ENCODE peak calls at places on chromosomes 16 and 17, in five cellular contexts. D is GM06990, M is esophagus squamous epithelium, G is A673, F is foreskin fibroblast. E is an unnamed sample.

GRCh38 chr17:1783834-1784611 is 22.2 kb downstream of the SERPINF1 start:
- DNase-seq in M (no peak), D (no peak), G (peak), F (peak), E (no peak)

GRCh38 chr16:9521749-9522370 is 430.4 kb downstream of the HAPSTR1 start:
- DNase-seq in F (no peak), D (no peak), G (peak), M (no peak), E (no peak)

GRCh38 chr16:73214825-73215481 is 167.0 kb upstream of the ZFHX3 start:
- DNase-seq in G (peak), D (no peak), M (no peak), F (peak), E (no peak)

GRCh38 chr17:16415031-16415924 is at the start of gene TRPV2:
- DNase-seq in M (no peak), F (no peak), G (no peak), D (peak), E (no peak)

GRCh38 chr16:22356930-22357634 is 17.3 kb downstream of the CDR2 start:
- DNase-seq in G (peak), D (peak), M (no peak), F (no peak), E (no peak)

GRCh38 chr16:17512636-17513220 is 42.0 kb upstream of the XYLT1 start:
- DNase-seq in F (peak), D (no peak), M (no peak), G (no peak), E (no peak)

GRCh38 chr17:65855245-65855644 is 293.8 kb upstream of the AXIN2 start:
- DNase-seq in M (no peak), D (no peak), F (no peak), G (no peak), E (no peak)

GRCh38 chr17:19569785-19570496 is 36.3 kb downstream of the SLC47A1 start:
- DNase-seq in M (no peak), D (no peak), F (no peak), G (no peak), E (no peak)

GRCh38 chr17:39196820-39197331 is 593 bp downstream of the CACNB1 start:
- DNase-seq in F (peak), D (peak), G (no peak), M (no peak), E (no peak)

GRCh38 chr17:69447726-69448125 is 33.2 kb downstream of the MAP2K6 start:
- DNase-seq in D (no peak), G (no peak), F (no peak), M (no peak), E (no peak)
- H3K4me3 ChIP-seq in D (no peak), G (no peak), F (no peak), M (no peak), E (no peak)

GRCh38 chr17:81097134-81097942 is 62.4 kb downstream of the BAIAP2 start:
- DNase-seq in D (peak), M (no peak), G (peak), F (peak), E (peak)
- H3K4me3 ChIP-seq in D (no peak), M (no peak), G (peak), F (peak), E (no peak)

GRCh38 chr17:28759296-28759865 is 15.6 kb downstream of the TRAF4 start:
- DNase-seq in G (no peak), M (no peak), D (no peak), F (no peak), E (no peak)
- H3K4me3 ChIP-seq in G (no peak), M (no peak), D (no peak), F (no peak), E (no peak)

DNA sequence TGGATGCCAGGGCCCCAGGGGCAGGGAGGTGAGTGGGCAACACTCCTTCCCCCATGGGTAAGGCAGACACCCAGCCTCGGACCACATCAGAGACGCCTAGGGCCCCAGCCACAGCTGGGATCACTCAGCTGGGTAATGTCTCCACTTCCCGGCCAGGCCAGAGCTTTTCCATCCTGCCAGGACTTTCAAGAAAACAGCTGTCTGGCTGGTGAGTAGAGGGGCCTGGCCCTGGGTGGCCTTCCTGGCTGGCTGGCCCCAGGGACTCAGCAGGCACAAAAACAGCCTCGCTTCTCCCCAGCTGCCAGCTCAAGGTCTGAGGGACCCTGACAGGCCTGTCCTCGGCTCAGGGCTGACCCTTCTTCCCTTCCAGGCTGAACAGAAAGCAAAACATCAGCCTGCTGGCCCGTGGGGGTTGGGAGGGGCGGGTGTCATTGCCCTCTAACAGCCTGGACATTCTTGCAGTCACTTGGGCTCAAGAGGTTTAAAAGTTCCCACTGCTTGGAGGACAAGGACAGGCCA is 45.3 kb upstream of the JPH3 start:
- DNase-seq in D (no peak), F (peak), G (no peak), M (no peak), E (no peak)
- H3K4me3 ChIP-seq in D (no peak), F (no peak), G (no peak), M (no peak), E (no peak)

DNA sequence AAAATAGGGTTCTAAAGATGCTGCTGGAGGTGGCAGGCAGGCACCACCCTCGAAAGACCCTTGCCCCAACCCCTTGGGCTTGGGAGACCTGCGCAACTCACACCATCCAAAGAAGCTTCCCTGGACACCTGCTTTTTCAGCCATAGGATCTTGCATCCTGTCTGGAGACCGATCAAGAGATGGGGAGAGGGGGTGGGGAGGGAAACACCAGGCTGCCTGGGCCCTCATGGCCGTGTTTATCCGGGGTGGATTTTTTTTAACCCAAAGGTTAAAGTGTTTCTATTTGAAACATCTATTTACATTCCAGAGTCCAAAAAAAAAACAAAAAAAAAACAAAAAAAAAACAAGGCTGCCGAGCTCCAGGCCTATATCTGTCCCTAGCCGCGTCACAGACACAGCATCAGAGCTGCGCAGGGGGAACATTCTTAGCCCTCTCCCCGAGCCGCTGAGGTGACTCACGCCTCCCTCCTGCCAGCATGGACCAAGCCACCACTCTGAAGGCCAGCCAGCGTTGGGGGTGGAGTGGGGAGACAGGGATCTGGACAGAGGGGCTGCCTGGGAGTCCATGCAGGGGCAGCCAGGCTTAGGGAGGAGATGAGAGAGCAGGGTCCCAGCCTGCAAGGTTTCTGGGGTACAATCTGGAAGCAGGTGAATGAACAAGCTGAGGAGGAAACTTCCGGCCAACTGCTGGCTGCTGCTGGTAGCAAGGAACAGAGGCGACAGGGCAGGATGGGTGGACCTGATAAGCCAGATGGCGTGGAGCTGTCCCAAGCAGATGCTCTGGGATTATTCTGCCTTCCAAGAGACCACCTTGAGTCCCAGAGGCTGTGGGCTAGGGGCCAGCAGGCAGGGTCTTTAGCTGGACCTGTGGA is 14.8 kb downstream of the HDAC5 start:
- DNase-seq in M (no peak), G (no peak), F (peak), D (no peak), E (no peak)
- H3K4me3 ChIP-seq in M (peak), G (no peak), F (peak), D (no peak), E (no peak)

DNA sequence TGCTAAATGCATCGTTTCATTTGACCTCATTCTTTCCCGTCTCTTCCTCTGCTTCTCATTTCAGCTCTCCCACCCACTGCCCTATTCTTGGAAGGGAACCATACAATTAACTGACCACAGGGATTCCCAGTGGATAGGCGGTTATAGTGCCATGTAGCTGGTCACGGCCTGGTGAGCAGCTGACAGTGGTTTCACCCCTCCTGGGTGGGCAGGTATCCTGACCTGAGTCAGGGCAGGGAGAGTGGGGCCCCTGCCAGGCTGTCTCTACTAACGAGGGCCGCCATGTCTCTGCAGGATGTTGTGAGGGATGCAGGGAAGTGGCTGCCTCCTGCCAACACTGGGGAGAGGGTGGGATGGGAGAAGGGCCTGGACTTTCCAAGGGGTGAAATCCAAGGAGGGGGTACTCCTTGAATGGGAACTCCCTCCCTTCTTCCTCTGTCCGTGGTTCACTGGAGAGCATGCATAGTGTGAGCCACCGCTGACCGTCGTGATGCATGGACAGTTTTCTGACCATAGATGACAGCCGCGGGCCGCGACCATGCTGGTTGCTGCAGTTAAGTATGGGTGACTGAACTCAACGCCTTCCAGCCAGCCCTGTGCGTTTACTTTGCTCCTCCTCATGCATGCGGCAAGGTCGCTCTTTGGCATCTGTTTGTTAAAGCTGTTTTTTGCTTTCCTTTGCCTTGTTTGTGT is 95.9 kb downstream of the RPTOR start:
- DNase-seq in D (no peak), M (no peak), F (no peak), G (no peak), E (no peak)
- H3K4me3 ChIP-seq in D (no peak), M (no peak), F (no peak), G (no peak), E (no peak)

GRCh38 chr17:82217120-82217529 is 4.5 kb upstream of the CCDC57 start:
- DNase-seq in F (peak), G (no peak), M (no peak), D (no peak), E (no peak)
- H3K4me3 ChIP-seq in F (no peak), G (no peak), M (no peak), D (no peak), E (no peak)

GRCh38 chr16:12558641-12559040 is 245.0 kb downstream of the CPPED1 start:
- DNase-seq in G (no peak), M (no peak), F (no peak), D (no peak), E (no peak)

GRCh38 chr16:12557808-12558207 is 245.9 kb downstream of the CPPED1 start:
- DNase-seq in G (no peak), D (no peak), M (no peak), F (no peak), E (no peak)

GRCh38 chr16:12565423-12565822 is 238.3 kb downstream of the CPPED1 start:
- DNase-seq in D (no peak), M (no peak), G (no peak), F (no peak), E (no peak)

DNA sequence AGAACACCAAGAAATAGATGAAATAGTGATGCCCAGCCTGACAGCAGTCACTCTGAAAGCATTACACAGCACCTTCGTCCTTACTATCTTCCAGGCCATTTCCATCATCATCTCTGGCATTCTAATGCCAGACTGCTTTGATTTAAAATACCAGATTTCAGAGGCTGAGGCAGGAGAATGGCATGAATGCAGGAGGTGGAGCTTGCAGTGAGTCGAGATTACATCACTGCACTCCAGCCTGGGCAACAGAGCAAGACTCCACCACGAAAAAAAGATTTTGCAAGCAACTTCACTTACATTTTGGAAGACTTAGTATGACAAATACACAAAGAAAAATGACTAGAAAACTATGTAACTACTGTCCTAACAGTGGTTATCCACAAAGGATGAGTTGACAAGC is 244.0 kb downstream of the CPPED1 start:
- DNase-seq in D (no peak), G (no peak), M (no peak), F (peak), E (no peak)
- H3K4me3 ChIP-seq in D (no peak), G (no peak), M (no peak), F (no peak), E (no peak)

DNA sequence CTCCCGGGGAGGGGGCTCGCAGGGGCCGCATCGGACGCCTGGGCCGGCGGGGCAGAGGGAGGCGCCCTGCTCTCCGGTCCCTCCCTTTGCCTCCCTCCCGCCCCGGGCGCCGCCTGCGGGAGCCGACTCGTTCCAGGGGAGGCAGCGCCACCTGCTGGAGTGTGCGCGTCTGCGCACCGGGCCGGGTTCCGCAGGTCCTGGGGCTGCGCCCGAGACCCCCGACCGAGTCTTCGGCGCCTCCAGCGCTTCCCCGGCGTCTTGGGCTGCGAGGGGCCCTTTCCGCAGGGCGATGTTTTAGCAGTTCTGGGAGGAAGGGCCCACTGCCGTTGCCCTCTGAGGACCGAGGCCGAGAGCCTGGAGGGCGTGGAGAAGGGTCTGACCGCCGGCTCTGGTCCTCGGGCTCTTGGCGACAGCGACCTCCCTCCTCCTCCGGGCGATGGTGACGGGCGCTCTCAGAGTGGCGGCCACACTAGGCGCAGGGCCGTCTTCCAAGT is 106.3 kb downstream of the SEC14L1 start:
- DNase-seq in F (peak), G (peak), D (peak), M (no peak), E (peak)
- H3K4me3 ChIP-seq in F (peak), G (peak), D (peak), M (peak), E (peak)